ENCODE peak calls at places on chromosomes 12 and 14, in five cellular contexts. One of them, this sample, is unnamed.
A peak's percentile ranks its signal among the peaks of the same experiment; 100 is the strongest.

GRCh38 chr12:2384533-2385328 is 331.9 kb downstream of the CACNA1C start:
- DNase-seq in mesendoderm: peak; percentile 42
- DNase-seq in neuronal stem cell: no peak
- DNase-seq in mesenchymal stem cell: peak; percentile 68
- DNase-seq in H1: no peak
- DNase-seq in this sample: no peak

GRCh38 chr12:123363385-123363742 is 1.3 kb downstream of the SBNO1 start:
- DNase-seq in mesendoderm: no peak
- DNase-seq in neuronal stem cell: no peak
- DNase-seq in H1: no peak
- DNase-seq in mesenchymal stem cell: peak; percentile 55
- DNase-seq in this sample: no peak

GRCh38 chr14:72582582-72582981 is 311.3 kb downstream of the DPF3 start:
- DNase-seq in H1: no peak
- DNase-seq in neuronal stem cell: no peak
- DNase-seq in mesendoderm: no peak
- DNase-seq in mesenchymal stem cell: no peak
- DNase-seq in this sample: no peak

GRCh38 chr12:28998662-28999120 is 150.4 kb upstream of the FAR2 start:
- DNase-seq in neuronal stem cell: no peak
- DNase-seq in mesendoderm: peak; percentile 24
- DNase-seq in mesenchymal stem cell: peak; percentile 45
- DNase-seq in H1: no peak
- DNase-seq in this sample: no peak

GRCh38 chr12:129903092-129903945 is 506 bp downstream of the TMEM132D start:
- DNase-seq in H1: peak; percentile 73
- DNase-seq in mesendoderm: peak; percentile 63
- DNase-seq in neuronal stem cell: peak; percentile 6
- DNase-seq in mesenchymal stem cell: no peak
- DNase-seq in this sample: peak; percentile 53

GRCh38 chr12:116897476-116897875 is 13.3 kb upstream of the FBXW8 start:
- DNase-seq in neuronal stem cell: no peak
- DNase-seq in H1: no peak
- DNase-seq in mesenchymal stem cell: no peak
- DNase-seq in mesendoderm: no peak
- DNase-seq in this sample: no peak

GRCh38 chr14:20617138-20618003 is 24.1 kb downstream of the OR6S1 start:
- DNase-seq in H1: no peak
- DNase-seq in mesendoderm: no peak
- DNase-seq in neuronal stem cell: no peak
- DNase-seq in mesenchymal stem cell: no peak
- DNase-seq in this sample: no peak

GRCh38 chr12:61902403-61902802 is 357.8 kb upstream of the USP15 start:
- DNase-seq in H1: no peak
- DNase-seq in mesendoderm: no peak
- DNase-seq in mesenchymal stem cell: no peak
- DNase-seq in neuronal stem cell: no peak
- DNase-seq in this sample: no peak

GRCh38 chr12:12095016-12095415 is 24.3 kb downstream of the BCL2L14 start:
- DNase-seq in neuronal stem cell: no peak
- DNase-seq in mesendoderm: no peak
- DNase-seq in H1: no peak
- DNase-seq in mesenchymal stem cell: peak; percentile 86
- DNase-seq in this sample: no peak

GRCh38 chr12:12099102-12099501 is 28.4 kb downstream of the BCL2L14 start:
- DNase-seq in mesenchymal stem cell: peak; percentile 79
- DNase-seq in H1: no peak
- DNase-seq in mesendoderm: no peak
- DNase-seq in neuronal stem cell: no peak
- DNase-seq in this sample: no peak

GRCh38 chr12:12097821-12098688 is 27.3 kb downstream of the BCL2L14 start:
- DNase-seq in neuronal stem cell: no peak
- DNase-seq in mesenchymal stem cell: no peak
- DNase-seq in mesendoderm: no peak
- DNase-seq in H1: no peak
- DNase-seq in this sample: no peak

GRCh38 chr12:12094481-12094880 is 23.7 kb downstream of the BCL2L14 start:
- DNase-seq in mesenchymal stem cell: peak; percentile 50
- DNase-seq in H1: peak; percentile 33
- DNase-seq in neuronal stem cell: no peak
- DNase-seq in mesendoderm: no peak
- DNase-seq in this sample: no peak

GRCh38 chr12:12098689-12099010 is 27.9 kb downstream of the BCL2L14 start:
- DNase-seq in mesenchymal stem cell: peak; percentile 16
- DNase-seq in neuronal stem cell: no peak
- DNase-seq in H1: no peak
- DNase-seq in mesendoderm: no peak
- DNase-seq in this sample: no peak
- H2BK15ac ChIP-seq in mesenchymal stem cell: no peak overlapping the region
- H2BK15ac ChIP-seq in neuronal stem cell: no peak overlapping the region
- H2BK15ac ChIP-seq in H1: no peak overlapping the region
- H2BK15ac ChIP-seq in mesendoderm: no peak overlapping the region
- H2BK15ac ChIP-seq in this sample: no peak overlapping the region

DNA sequence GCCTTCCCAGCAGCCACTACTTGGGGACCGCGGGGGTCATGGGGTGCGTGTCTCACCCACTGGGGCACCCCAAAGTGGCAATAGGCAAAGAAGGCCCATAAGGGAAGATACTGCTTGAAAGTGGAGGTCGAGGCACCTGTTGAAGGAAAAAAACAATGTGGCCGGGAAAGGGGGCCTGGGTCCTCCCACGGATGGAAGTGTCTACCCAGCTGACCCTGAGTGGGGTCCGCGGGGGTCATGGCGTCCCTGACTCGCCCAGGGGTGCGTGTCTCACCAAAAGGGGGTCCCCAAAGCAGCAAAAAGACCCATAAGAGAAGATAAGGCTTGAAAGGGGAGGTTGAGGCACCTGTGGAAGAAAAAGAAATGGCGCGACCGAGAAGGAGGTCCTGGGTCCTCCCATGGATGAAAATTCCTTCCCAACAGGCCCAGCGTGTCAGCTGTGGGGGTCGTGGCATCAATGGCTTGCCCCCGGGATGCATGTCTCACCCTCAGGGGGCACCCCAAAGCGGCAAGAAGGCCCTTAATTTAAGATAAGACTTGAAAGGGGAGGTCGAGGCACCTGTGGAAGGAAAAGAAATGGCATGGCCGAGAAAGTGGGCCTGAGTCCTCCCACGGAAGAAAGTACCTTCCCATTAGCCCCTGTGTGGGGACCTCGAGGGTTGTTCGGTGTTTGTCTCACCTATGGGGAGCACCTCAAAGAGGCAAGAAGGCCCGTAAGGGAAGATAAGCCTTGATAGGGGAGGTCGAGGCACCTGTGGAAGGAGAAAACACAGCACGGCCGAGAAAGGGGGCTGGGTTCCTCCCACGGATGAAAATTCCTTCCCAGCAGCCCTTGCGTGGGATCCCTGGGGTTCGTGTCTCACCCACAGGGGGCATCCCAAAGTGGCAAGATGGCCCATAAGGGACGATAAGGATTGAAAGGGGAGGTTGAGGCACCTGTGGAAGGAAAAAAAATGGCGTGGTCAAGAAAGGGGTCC is 266.0 kb downstream of the ALG10 start:
- DNase-seq in H1: no peak
- DNase-seq in mesenchymal stem cell: no peak
- DNase-seq in mesendoderm: no peak
- DNase-seq in neuronal stem cell: no peak
- DNase-seq in this sample: peak; percentile 6
- H2BK15ac ChIP-seq in H1: no peak overlapping the region
- H2BK15ac ChIP-seq in mesenchymal stem cell: no peak overlapping the region
- H2BK15ac ChIP-seq in mesendoderm: no peak overlapping the region
- H2BK15ac ChIP-seq in neuronal stem cell: no peak overlapping the region
- H2BK15ac ChIP-seq in this sample: no peak overlapping the region

DNA sequence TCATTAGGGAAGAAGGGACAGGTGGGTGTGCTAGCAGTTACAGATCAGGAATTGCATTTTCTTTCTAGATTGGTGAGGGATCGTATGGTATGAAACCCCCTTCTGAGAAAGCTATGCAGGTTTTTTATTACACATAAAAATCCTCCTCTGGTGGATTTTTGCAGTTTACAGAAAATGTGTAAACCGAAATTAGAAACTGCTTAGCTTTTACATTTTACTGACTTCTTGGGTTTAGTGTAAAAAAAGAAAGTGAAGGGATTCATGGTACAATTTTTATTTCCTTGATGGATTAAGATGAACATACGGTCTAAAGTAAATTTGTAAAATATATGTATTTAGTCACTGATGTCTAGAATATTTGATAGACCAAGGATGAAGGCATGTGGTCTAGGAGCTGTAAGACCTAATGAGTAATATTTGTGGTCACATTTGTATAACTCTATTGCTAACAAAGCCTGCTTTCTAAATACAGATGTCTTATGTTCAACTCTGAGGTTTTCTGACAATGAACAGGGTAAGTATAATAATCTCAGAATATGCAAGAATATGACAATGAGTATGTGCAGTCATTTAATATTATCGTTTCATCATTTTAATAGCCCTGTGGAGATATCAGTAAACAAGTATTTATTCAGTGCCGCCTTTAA is 389.8 kb downstream of the LRIG3 start:
- DNase-seq in mesendoderm: no peak
- DNase-seq in mesenchymal stem cell: peak; percentile 86
- DNase-seq in neuronal stem cell: no peak
- DNase-seq in H1: no peak
- DNase-seq in this sample: no peak
- H2BK15ac ChIP-seq in mesendoderm: no peak overlapping the region
- H2BK15ac ChIP-seq in mesenchymal stem cell: no peak overlapping the region
- H2BK15ac ChIP-seq in neuronal stem cell: no peak overlapping the region
- H2BK15ac ChIP-seq in H1: no peak overlapping the region
- H2BK15ac ChIP-seq in this sample: no peak overlapping the region

GRCh38 chr14:77980475-77981321 is 180.8 kb downstream of the ADCK1 start:
- DNase-seq in mesendoderm: peak; percentile 57
- DNase-seq in mesenchymal stem cell: no peak
- DNase-seq in neuronal stem cell: no peak
- DNase-seq in H1: peak; percentile 80
- DNase-seq in this sample: peak; percentile 68

GRCh38 chr14:77985235-77985634 is 184.9 kb upstream of the NRXN3 start:
- DNase-seq in neuronal stem cell: no peak
- DNase-seq in mesendoderm: no peak
- DNase-seq in H1: no peak
- DNase-seq in mesenchymal stem cell: no peak
- DNase-seq in this sample: no peak

GRCh38 chr14:77979171-77979570 is 179.3 kb downstream of the ADCK1 start:
- DNase-seq in H1: no peak
- DNase-seq in mesendoderm: no peak
- DNase-seq in neuronal stem cell: no peak
- DNase-seq in mesenchymal stem cell: no peak
- DNase-seq in this sample: no peak

DNA sequence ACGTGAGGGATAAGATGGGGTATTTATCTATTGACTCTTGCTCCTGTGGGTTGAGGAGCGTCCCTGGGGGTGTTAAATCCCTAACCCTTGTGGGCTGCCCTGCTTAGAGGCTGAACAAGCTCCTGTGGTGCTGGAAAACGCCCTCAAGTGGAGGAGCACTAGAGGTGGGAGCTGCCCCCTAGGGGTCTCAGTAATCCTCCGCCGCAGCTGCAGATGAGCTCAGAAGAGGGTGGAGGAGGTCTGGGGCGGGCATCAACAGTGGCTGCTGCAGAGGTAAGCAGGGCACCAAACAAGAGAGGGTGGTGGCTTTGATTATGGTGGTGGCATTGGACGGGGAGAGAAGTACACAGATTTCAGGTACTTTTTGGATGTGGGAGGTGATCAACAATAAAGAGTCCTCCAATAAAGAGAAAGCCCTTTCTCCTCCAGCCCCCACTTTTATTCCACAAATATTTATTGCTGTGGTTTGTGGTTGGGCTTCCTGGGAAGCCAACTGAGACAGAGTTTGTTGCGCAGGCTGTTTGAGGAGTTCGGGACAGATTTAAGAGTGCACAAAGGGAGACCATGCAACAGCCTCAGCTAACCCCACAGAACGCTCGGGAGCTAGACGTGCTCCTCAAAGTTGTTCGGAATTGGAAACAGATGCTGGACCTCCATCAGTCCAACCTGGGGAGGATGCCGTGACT is 179.9 kb downstream of the ADCK1 start:
- DNase-seq in mesendoderm: peak; percentile 77
- DNase-seq in neuronal stem cell: no peak
- DNase-seq in H1: peak; percentile 66
- DNase-seq in mesenchymal stem cell: no peak
- DNase-seq in this sample: peak; percentile 79
- H2BK15ac ChIP-seq in mesendoderm: no peak overlapping the region
- H2BK15ac ChIP-seq in neuronal stem cell: no peak overlapping the region
- H2BK15ac ChIP-seq in H1: no peak overlapping the region
- H2BK15ac ChIP-seq in mesenchymal stem cell: no peak overlapping the region
- H2BK15ac ChIP-seq in this sample: no peak overlapping the region

DNA sequence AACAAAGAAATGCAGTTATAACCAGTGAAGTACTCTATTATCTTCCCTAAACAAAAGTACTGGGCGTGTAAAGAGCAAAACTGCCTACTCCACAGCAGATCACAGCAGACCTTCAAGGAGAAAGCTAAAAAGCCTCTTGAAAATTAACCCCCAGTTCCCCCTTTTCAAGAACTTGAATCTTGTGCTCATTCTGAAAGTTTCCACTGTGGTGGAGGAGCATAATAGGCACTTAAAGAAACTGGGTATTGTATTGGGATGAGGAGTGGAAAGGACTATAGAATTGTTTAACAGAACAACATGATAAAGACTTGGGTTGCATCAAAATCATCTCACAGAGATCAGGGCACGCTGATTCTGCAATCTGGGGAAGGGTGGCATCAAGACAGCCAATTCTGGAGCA is 51.1 kb downstream of the SLC25A47 start:
- DNase-seq in mesendoderm: no peak
- DNase-seq in neuronal stem cell: no peak
- DNase-seq in mesenchymal stem cell: no peak
- DNase-seq in H1: no peak
- DNase-seq in this sample: no peak
- H2BK15ac ChIP-seq in mesendoderm: peak overlapping the region; percentile 25
- H2BK15ac ChIP-seq in neuronal stem cell: no peak overlapping the region
- H2BK15ac ChIP-seq in mesenchymal stem cell: no peak overlapping the region
- H2BK15ac ChIP-seq in H1: no peak overlapping the region
- H2BK15ac ChIP-seq in this sample: no peak overlapping the region

DNA sequence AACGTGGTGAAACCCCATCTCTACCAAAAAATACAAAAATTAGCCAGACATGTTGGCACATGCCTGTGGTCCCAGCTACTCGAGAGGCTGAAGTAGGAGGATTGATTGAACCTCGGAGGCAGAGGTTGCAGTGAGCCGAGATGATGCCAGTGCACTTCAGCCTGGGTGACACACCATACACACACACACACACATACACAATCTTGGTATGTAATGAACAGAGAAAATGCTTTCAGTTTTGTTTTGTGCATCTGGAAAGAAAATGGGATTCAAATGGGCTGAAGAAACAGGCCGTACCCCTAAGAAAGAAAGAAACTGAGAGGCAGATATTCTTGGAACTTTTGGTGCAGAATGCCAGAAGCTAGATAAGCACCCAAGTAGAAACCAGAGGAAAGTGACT is 107.2 kb downstream of the PDE3A start:
- DNase-seq in neuronal stem cell: no peak
- DNase-seq in mesendoderm: no peak
- DNase-seq in mesenchymal stem cell: peak; percentile 62
- DNase-seq in H1: no peak
- DNase-seq in this sample: no peak
- H2BK15ac ChIP-seq in neuronal stem cell: no peak overlapping the region
- H2BK15ac ChIP-seq in mesendoderm: no peak overlapping the region
- H2BK15ac ChIP-seq in mesenchymal stem cell: no peak overlapping the region
- H2BK15ac ChIP-seq in H1: no peak overlapping the region
- H2BK15ac ChIP-seq in this sample: no peak overlapping the region

GRCh38 chr12:32106153-32106516 is 512 bp upstream of the BICD1 start:
- DNase-seq in mesenchymal stem cell: no peak
- DNase-seq in mesendoderm: no peak
- DNase-seq in H1: no peak
- DNase-seq in neuronal stem cell: no peak
- DNase-seq in this sample: no peak
- H2BK15ac ChIP-seq in mesenchymal stem cell: peak overlapping the region; percentile 12
- H2BK15ac ChIP-seq in mesendoderm: no peak overlapping the region
- H2BK15ac ChIP-seq in H1: no peak overlapping the region
- H2BK15ac ChIP-seq in neuronal stem cell: peak overlapping the region; percentile 77
- H2BK15ac ChIP-seq in this sample: no peak overlapping the region

This sample was measured in H9.